ENCODE peak calls at places on chromosomes 4 and X, in ten cellular contexts. C is endothelial cell of umbilical vein, F is tibial artery, J is OCI-LY7, Y is stomach, H is esophagus squamous epithelium, R is ascending aorta, L is WERI-Rb-1, B is cardiac muscle cell, P is IMR-90. M is an unnamed sample.

GRCh38 chr4:72318771-72319170 is 250.2 kb downstream of the ADAMTS3 start:
- DNase-seq in H (no peak), J (no peak), B (no peak), R (no peak), P (no peak), L (no peak), F (no peak), Y (no peak), C (no peak), M (no peak)

GRCh38 chr4:3405176-3405575 is 36.6 kb upstream of the HGFAC start:
- DNase-seq in L (peak; percentile 1), C (no peak), P (no peak), H (no peak), Y (no peak), R (no peak), F (peak; percentile 66), B (no peak), J (no peak), M (no peak)

GRCh38 chrX:77447339-77448149 is at the start of gene FGF16:
- DNase-seq in H (no peak), P (no peak), L (no peak), C (peak; percentile 33), R (no peak), F (no peak), B (no peak), Y (no peak), J (no peak), M (no peak)

GRCh38 chr4:48704091-48704802 is 75.8 kb downstream of the FRYL start:
- DNase-seq in R (no peak), Y (no peak), H (no peak), F (no peak), P (no peak), C (no peak), B (no peak), J (no peak), L (no peak), M (no peak)

GRCh38 chr4:74490736-74491135 is 45.8 kb downstream of the AREG start:
- DNase-seq in B (no peak), F (no peak), Y (no peak), P (no peak), C (no peak), L (no peak), R (no peak), J (no peak), H (no peak), M (no peak)

GRCh38 chrX:20913760-20914159 is 460.5 kb upstream of the CNKSR2 start:
- DNase-seq in J (no peak), Y (no peak), P (no peak), R (no peak), F (no peak), L (no peak), C (no peak), H (no peak), B (peak; percentile 65), M (no peak)

GRCh38 chr4:95204267-95204835 is 344.4 kb downstream of the UNC5C start:
- DNase-seq in C (no peak), H (no peak), Y (no peak), L (no peak), P (no peak), B (no peak), J (no peak), F (no peak), R (no peak), M (no peak)

GRCh38 chr4:139642364-139642763 is 23.3 kb upstream of the MGST2 start:
- DNase-seq in B (no peak), L (no peak), R (no peak), Y (no peak), J (no peak), P (peak; percentile 75), H (no peak), F (no peak), C (no peak), M (no peak)

GRCh38 chrX:44875185-44875489 is 2.1 kb downstream of the KDM6A start:
- DNase-seq in H (no peak), C (no peak), B (no peak), Y (no peak), P (no peak), R (no peak), L (no peak), J (no peak), F (no peak), M (no peak)

GRCh38 chr4:170089274-170089742 is 448 bp downstream of the AADAT start:
- DNase-seq in C (peak; percentile 44), L (peak; percentile 79), F (no peak), R (no peak), J (no peak), H (no peak), P (peak; percentile 39), Y (no peak), B (peak; percentile 57), M (peak; percentile 42)

GRCh38 chrX:74465424-74465823 is 44.1 kb downstream of the SLC16A2 start:
- DNase-seq in J (no peak), F (no peak), Y (no peak), R (no peak), P (peak; percentile 9), L (no peak), B (no peak), C (no peak), H (no peak), M (no peak)

GRCh38 chr4:80307774-80308465 is 27.6 kb upstream of the CFAP299 start:
- DNase-seq in P (peak; percentile 79), J (no peak), Y (no peak), R (no peak), B (no peak), C (no peak), H (no peak), F (no peak), L (peak; percentile 44), M (no peak)

GRCh38 chr4:122458625-122459024 is 2.1 kb upstream of the IL2 start:
- DNase-seq in F (no peak), Y (no peak), B (peak; percentile 56), R (no peak), P (peak; percentile 17), H (no peak), L (no peak), J (no peak), C (peak; percentile 6), M (no peak)

GRCh38 chr4:76513517-76513916 is 78.5 kb downstream of the SHROOM3 start:
- DNase-seq in Y (no peak), B (no peak), P (no peak), R (no peak), F (no peak), H (no peak), J (no peak), C (no peak), L (no peak), M (no peak)

GRCh38 chr4:87366763-87367162 is 24.2 kb downstream of the HSD17B11 start:
- DNase-seq in B (no peak), F (no peak), J (no peak), Y (no peak), H (no peak), P (no peak), C (no peak), L (no peak), R (no peak), M (no peak)
- H3K36me3 ChIP-seq in B (peaks cover 5% of the 10 kb centered on the region), F (peaks cover 87% of the 10 kb centered on the region), J (peaks cover 45% of the 10 kb centered on the region), Y (peaks cover 97% of the 10 kb centered on the region), H (peaks cover 2% of the 10 kb centered on the region), P (peaks cover 14% of the 10 kb centered on the region), C (no peaks in the 10 kb centered on the region), L (no peaks in the 10 kb centered on the region), R (peaks cover 46% of the 10 kb centered on the region), M (peaks cover 31% of the 10 kb centered on the region)

GRCh38 chrX:63918611-63919010 is 133.6 kb upstream of the ARHGEF9 start:
- DNase-seq in P (no peak), Y (no peak), H (no peak), B (peak; percentile 28), J (peak; percentile 0), F (no peak), R (no peak), C (no peak), L (peak; percentile 67), M (no peak)

GRCh38 chrX:63919081-63919480 is 134.1 kb upstream of the ARHGEF9 start:
- DNase-seq in C (no peak), J (no peak), B (no peak), P (no peak), L (no peak), H (no peak), F (no peak), Y (no peak), R (no peak), M (no peak)

GRCh38 chrX:63917296-63917695 is 132.3 kb upstream of the ARHGEF9 start:
- DNase-seq in F (no peak), Y (no peak), C (no peak), R (no peak), P (no peak), H (no peak), J (no peak), L (no peak), B (no peak), M (no peak)

GRCh38 chrX:63913719-63914118 is 128.7 kb upstream of the ARHGEF9 start:
- DNase-seq in R (no peak), Y (no peak), F (no peak), C (no peak), B (no peak), L (no peak), P (no peak), H (no peak), J (no peak), M (no peak)
- H3K9me3 ChIP-seq in R (peaks cover 11% of the 10 kb centered on the region), Y (no peaks in the 10 kb centered on the region), F (peaks cover 9% of the 10 kb centered on the region), C (no peaks in the 10 kb centered on the region), B (no peaks in the 10 kb centered on the region), L (peaks cover 12% of the 10 kb centered on the region), P (peaks cover 8% of the 10 kb centered on the region), H (peaks cover 13% of the 10 kb centered on the region), J (no peaks in the 10 kb centered on the region), M (no peaks in the 10 kb centered on the region)

GRCh38 chrX:38304010-38304409 is 23.3 kb downstream of the RPGR start:
- DNase-seq in B (peak; percentile 15), R (no peak), P (peak; percentile 7), L (peak; percentile 7), H (no peak), Y (no peak), C (peak; percentile 60), J (peak; percentile 11), F (no peak), M (no peak)
- TF ChIP-seq CTCF in B (peak; percentile 49), R (no peak), P (peak; percentile 28), L (peak; percentile 21), H (no peak), Y (no peak), C (peak; percentile 36), J (peak; percentile 53), F (no peak), M (no peak)

GRCh38 chrX:47202316-47202715 is 8.7 kb downstream of the UBA1 start:
- DNase-seq in B (no peak), J (no peak), P (no peak), Y (no peak), R (no peak), F (no peak), H (no peak), L (no peak), C (no peak), M (no peak)

GRCh38 chrX:47208108-47208507 is 10.4 kb upstream of the CDK16 start:
- DNase-seq in L (no peak), Y (no peak), P (no peak), J (no peak), F (no peak), H (no peak), B (no peak), C (no peak), R (no peak), M (no peak)

GRCh38 chrX:47202877-47203276 is 9.2 kb downstream of the UBA1 start:
- DNase-seq in R (no peak), B (no peak), J (no peak), H (no peak), C (no peak), F (no peak), L (no peak), Y (no peak), P (no peak), M (no peak)

GRCh38 chrX:47206316-47206715 is 12.2 kb upstream of the CDK16 start:
- DNase-seq in L (no peak), R (no peak), Y (no peak), J (no peak), H (no peak), F (no peak), C (no peak), P (peak; percentile 47), B (no peak), M (no peak)

GRCh38 chrX:47204970-47205369 is 11.3 kb downstream of the UBA1 start:
- DNase-seq in H (no peak), L (peak; percentile 31), F (no peak), B (no peak), R (no peak), C (no peak), J (no peak), P (no peak), Y (no peak), M (no peak)
- H3K36me3 ChIP-seq in H (peaks cover 56% of the 10 kb centered on the region), L (peaks cover 89% of the 10 kb centered on the region), F (peaks cover 98% of the 10 kb centered on the region), B (peaks cover 91% of the 10 kb centered on the region), R (peaks cover 100% of the 10 kb centered on the region), C (peaks cover 16% of the 10 kb centered on the region), J (peaks cover 98% of the 10 kb centered on the region), P (peaks cover 86% of the 10 kb centered on the region), Y (peaks cover 100% of the 10 kb centered on the region), M (peaks cover 49% of the 10 kb centered on the region)

M was measured in colonic mucosa.